ENCODE peak calls at places on chromosomes 5 and 9, in six cellular contexts. D, V, R, S, Y and X are unnamed samples.

GRCh38 chr5:58149750-58150149 is 310.1 kb downstream of the PLK2 start:
- DNase-seq in D (no peak), V (no peak), R (no peak), S (no peak), Y (no peak), X (no peak)

GRCh38 chr5:69129413-69129812 is 35.6 kb downstream of the SLC30A5 start:
- DNase-seq in D (peak; percentile 53), V (no peak), R (peak; percentile 72), S (no peak), Y (peak; percentile 81), X (peak; percentile 51)

GRCh38 chr5:396715-397032 is 46.3 kb upstream of the EXOC3 start:
- DNase-seq in D (no peak), V (no peak), R (no peak), S (no peak), Y (no peak), X (no peak)

GRCh38 chr5:10662661-10663245 is 98.3 kb downstream of the DAP start:
- DNase-seq in D (no peak), V (no peak), R (no peak), S (no peak), Y (no peak), X (no peak)

GRCh38 chr9:132171702-132172101 is 9.8 kb downstream of the NTNG2 start:
- DNase-seq in D (no peak), V (no peak), R (no peak), S (no peak), Y (no peak), X (no peak)

GRCh38 chr5:115946655-115947054 is 15.6 kb upstream of the LVRN start:
- DNase-seq in D (peak; percentile 37), V (no peak), R (no peak), S (no peak), Y (peak; percentile 30), X (no peak)

GRCh38 chr9:105070176-105070575 is 142.2 kb upstream of the ABCA1 start:
- DNase-seq in D (no peak), V (no peak), R (no peak), S (no peak), Y (peak; percentile 51), X (no peak)

GRCh38 chr5:15852949-15853348 is 326.6 kb downstream of the MARCHF11 start:
- DNase-seq in D (no peak), V (no peak), R (no peak), S (no peak), Y (no peak), X (no peak)

GRCh38 chr9:133113163-133113927 is 7.7 kb downstream of the RALGDS start:
- DNase-seq in D (peak; percentile 75), V (no peak), R (no peak), S (no peak), Y (peak; percentile 75), X (no peak)

GRCh38 chr5:17713301-17713700 is 79.0 kb downstream of the TAF11L14 start:
- DNase-seq in D (no peak), V (no peak), R (no peak), S (no peak), Y (no peak), X (no peak)

GRCh38 chr9:4397917-4398316 is 92.4 kb upstream of the SLC1A1 start:
- DNase-seq in D (peak; percentile 21), V (no peak), R (no peak), S (no peak), Y (peak; percentile 15), X (no peak)

GRCh38 chr5:116486588-116486987 is 88.0 kb downstream of the SEMA6A start:
- DNase-seq in D (no peak), V (no peak), R (no peak), S (no peak), Y (no peak), X (no peak)

GRCh38 chr5:138037271-138037670 is 4.4 kb upstream of the FAM13B start:
- DNase-seq in D (no peak), V (no peak), R (no peak), S (no peak), Y (no peak), X (no peak)

GRCh38 chr5:72109051-72109411 is 1.8 kb downstream of the MAP1B start:
- DNase-seq in D (no peak), V (no peak), R (no peak), S (no peak), Y (no peak), X (no peak)

GRCh38 chr9:133528887-133529262 is 4.1 kb upstream of the MYMK start:
- DNase-seq in D (no peak), V (no peak), R (no peak), S (no peak), Y (no peak), X (no peak)

GRCh38 chr9:2502760-2503159 is 118.8 kb upstream of the VLDLR start:
- DNase-seq in D (peak; percentile 49), V (no peak), R (no peak), S (no peak), Y (peak; percentile 87), X (peak; percentile 40)

GRCh38 chr5:109921735-109922395 is 232.1 kb downstream of the MAN2A1 start:
- DNase-seq in D (no peak), V (peak; percentile 91), R (no peak), S (no peak), Y (no peak), X (no peak)

GRCh38 chr5:7970816-7971215 is 101.9 kb downstream of the MTRR start:
- DNase-seq in D (no peak), V (no peak), R (no peak), S (no peak), Y (no peak), X (no peak)

GRCh38 chr9:121499427-121500164 is at the start of gene GGTA1:
- DNase-seq in D (peak; percentile 67), V (peak; percentile 45), R (peak; percentile 16), S (peak; percentile 67), Y (peak; percentile 68), X (no peak)

GRCh38 chr5:132557425-132557805 is 638 bp downstream of the RAD50 start:
- DNase-seq in D (peak; percentile 22), V (peak; percentile 60), R (no peak), S (peak; percentile 10), Y (peak; percentile 53), X (no peak)

GRCh38 chr9:94298949-94299599 is 29.4 kb downstream of the NUTM2F start:
- DNase-seq in D (no peak), V (no peak), R (no peak), S (no peak), Y (peak; percentile 41), X (no peak)

GRCh38 chr9:121567142-121568100 is 67.8 kb upstream of the GGTA1 start:
- DNase-seq in D (peak; percentile 45), V (no peak), R (no peak), S (no peak), Y (no peak), X (no peak)

GRCh38 chr9:101027733-101028345 is 688 bp upstream of the PLPPR1 start:
- DNase-seq in D (no peak), V (no peak), R (no peak), S (no peak), Y (no peak), X (no peak)

GRCh38 chr9:34140853-34141252 is 14.4 kb upstream of the DCAF12 start:
- DNase-seq in D (no peak), V (no peak), R (no peak), S (no peak), Y (no peak), X (no peak)

GRCh38 chr9:77094150-77094549 is 74.7 kb downstream of the FOXB2 start:
- DNase-seq in D (no peak), V (no peak), R (no peak), S (no peak), Y (no peak), X (no peak)